ENCODE peak calls at places on chromosomes 13 and 19, in six cellular contexts. One of them, this sample, is unnamed. For H3K4me1, the result is how much of the 10 kb centered on the place peaks cover.

GRCh38 chr13:55160911-55161310 is 1979.8 kb upstream of the PRR20A start:
- DNase-seq in thoracic aorta: no peak
- DNase-seq in CD8-positive, alpha-beta T cell: no peak
- DNase-seq in GM23248: no peak
- DNase-seq in psoas muscle: no peak
- DNase-seq in CD4-positive, alpha-beta memory T cell: no peak
- DNase-seq in this sample: no peak

GRCh38 chr19:49331616-49332055 is 3.6 kb upstream of the CD37 start:
- DNase-seq in thoracic aorta: no peak
- DNase-seq in CD8-positive, alpha-beta T cell: peak
- DNase-seq in GM23248: peak
- DNase-seq in psoas muscle: no peak
- DNase-seq in CD4-positive, alpha-beta memory T cell: peak
- DNase-seq in this sample: peak

GRCh38 chr19:43675269-43675879 is 5.4 kb upstream of the PLAUR start:
- DNase-seq in thoracic aorta: no peak
- DNase-seq in CD8-positive, alpha-beta T cell: no peak
- DNase-seq in GM23248: peak
- DNase-seq in psoas muscle: no peak
- DNase-seq in CD4-positive, alpha-beta memory T cell: no peak
- DNase-seq in this sample: peak

GRCh38 chr19:28289294-28290063 is 923.5 kb downstream of the UQCRFS1 start:
- DNase-seq in thoracic aorta: no peak
- DNase-seq in CD8-positive, alpha-beta T cell: no peak
- DNase-seq in GM23248: peak
- DNase-seq in psoas muscle: no peak
- DNase-seq in CD4-positive, alpha-beta memory T cell: no peak
- DNase-seq in this sample: peak

GRCh38 chr13:42369071-42369795 is 97.3 kb downstream of the AKAP11 start:
- DNase-seq in thoracic aorta: no peak
- DNase-seq in CD8-positive, alpha-beta T cell: no peak
- DNase-seq in GM23248: no peak
- DNase-seq in psoas muscle: no peak
- DNase-seq in CD4-positive, alpha-beta memory T cell: no peak
- DNase-seq in this sample: no peak

GRCh38 chr19:14517840-14518505 is at the start of gene DNAJB1:
- DNase-seq in thoracic aorta: no peak
- DNase-seq in CD8-positive, alpha-beta T cell: no peak
- DNase-seq in GM23248: peak
- DNase-seq in psoas muscle: peak
- DNase-seq in CD4-positive, alpha-beta memory T cell: peak
- DNase-seq in this sample: peak

GRCh38 chr13:31790992-31791391 is 51.7 kb downstream of the RXFP2 start:
- DNase-seq in thoracic aorta: no peak
- DNase-seq in CD8-positive, alpha-beta T cell: no peak
- DNase-seq in GM23248: peak
- DNase-seq in psoas muscle: no peak
- DNase-seq in CD4-positive, alpha-beta memory T cell: no peak
- DNase-seq in this sample: peak

GRCh38 chr19:18198374-18198773 is 5.4 kb downstream of the MPV17L2 start:
- DNase-seq in thoracic aorta: no peak
- DNase-seq in CD8-positive, alpha-beta T cell: no peak
- DNase-seq in GM23248: no peak
- DNase-seq in psoas muscle: no peak
- DNase-seq in CD4-positive, alpha-beta memory T cell: no peak
- DNase-seq in this sample: no peak

GRCh38 chr19:41746593-41747227 is 8.6 kb upstream of the CEACAM6 start:
- DNase-seq in thoracic aorta: no peak
- DNase-seq in CD8-positive, alpha-beta T cell: peak
- DNase-seq in GM23248: peak
- DNase-seq in psoas muscle: no peak
- DNase-seq in CD4-positive, alpha-beta memory T cell: peak
- DNase-seq in this sample: peak

DNA sequence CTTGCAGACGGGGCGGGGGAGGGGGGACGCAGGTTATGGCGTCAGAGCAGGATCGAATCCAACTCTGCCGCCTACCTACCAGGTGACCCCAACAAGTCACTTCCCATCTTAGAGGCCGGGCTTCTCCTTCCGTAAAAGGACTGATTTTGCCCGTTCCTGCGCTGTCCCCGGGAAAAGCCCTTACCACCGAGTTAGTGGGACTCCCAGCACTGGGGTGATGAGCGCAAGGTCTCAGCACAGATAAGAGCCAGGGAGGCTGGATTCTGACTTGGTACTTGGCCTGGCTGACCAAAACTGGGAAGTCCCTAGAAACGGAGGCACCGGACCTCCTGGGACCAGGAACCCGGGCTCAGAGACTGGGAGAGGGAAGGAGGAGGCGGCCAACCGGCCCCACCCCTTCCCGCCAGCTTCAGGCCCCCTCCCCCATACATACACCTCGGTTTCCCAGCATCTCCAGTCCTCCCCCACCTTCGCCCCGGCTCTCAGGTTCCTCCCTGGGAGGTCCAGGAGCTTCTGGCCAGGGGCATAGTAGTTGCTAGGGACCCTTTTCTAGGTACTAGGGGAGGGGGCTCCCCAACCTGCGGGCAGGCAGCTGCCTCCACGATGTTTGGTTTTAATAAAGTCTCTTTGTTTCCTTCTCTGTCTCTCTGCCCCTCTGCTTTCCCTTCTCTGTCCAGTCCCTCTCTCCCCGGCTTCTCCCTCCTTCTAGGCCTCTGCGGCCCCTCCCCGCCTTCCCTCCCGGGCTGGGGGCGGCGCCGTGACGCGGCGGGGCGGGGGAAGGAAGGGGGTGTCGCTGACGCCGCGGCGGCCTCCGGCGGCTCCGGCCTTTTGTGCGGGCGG is at the start of gene GRAMD1A:
- DNase-seq in thoracic aorta: peak
- DNase-seq in CD8-positive, alpha-beta T cell: peak
- DNase-seq in GM23248: peak
- DNase-seq in psoas muscle: peak
- DNase-seq in CD4-positive, alpha-beta memory T cell: peak
- DNase-seq in this sample: peak
- H3K4me1 ChIP-seq in thoracic aorta: under half
- H3K4me1 ChIP-seq in CD8-positive, alpha-beta T cell: half or more
- H3K4me1 ChIP-seq in GM23248: under half
- H3K4me1 ChIP-seq in psoas muscle: under half
- H3K4me1 ChIP-seq in CD4-positive, alpha-beta memory T cell: half or more
- H3K4me1 ChIP-seq in this sample: under half

DNA sequence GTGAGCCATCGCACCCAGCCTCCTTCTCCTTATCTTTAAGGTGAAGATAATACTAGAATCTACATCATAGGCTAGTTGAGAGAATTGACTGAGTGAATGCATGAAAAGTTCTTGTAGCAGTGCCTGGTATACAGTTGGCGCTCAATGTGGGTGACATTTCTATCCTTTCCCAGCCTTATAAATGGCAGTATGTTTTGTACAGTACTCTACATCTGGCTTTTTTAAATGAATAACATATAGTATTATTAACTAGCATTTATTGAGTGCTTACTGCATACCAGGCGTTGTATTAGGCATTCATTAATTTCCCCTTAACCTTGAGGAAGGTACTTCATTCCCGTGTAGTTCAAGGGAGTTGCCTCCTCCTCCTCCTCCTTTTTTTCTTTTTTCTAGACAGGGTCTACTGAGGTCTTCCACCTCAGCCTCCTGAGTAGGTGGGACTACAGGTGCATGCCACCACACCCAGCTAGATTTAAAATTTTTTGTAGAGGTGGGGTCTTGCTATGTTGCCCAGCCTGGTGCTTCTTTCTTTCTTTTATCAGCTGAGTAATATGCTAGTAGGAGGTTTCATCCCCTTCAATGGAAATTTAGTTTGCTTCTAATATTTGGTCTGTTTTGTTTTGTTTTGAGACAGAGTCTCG is 2.8 kb downstream of the C5AR1 start:
- DNase-seq in thoracic aorta: no peak
- DNase-seq in CD8-positive, alpha-beta T cell: no peak
- DNase-seq in GM23248: no peak
- DNase-seq in psoas muscle: no peak
- DNase-seq in CD4-positive, alpha-beta memory T cell: no peak
- DNase-seq in this sample: no peak
- H3K4me1 ChIP-seq in thoracic aorta: under half
- H3K4me1 ChIP-seq in CD8-positive, alpha-beta T cell: under half
- H3K4me1 ChIP-seq in GM23248: under half
- H3K4me1 ChIP-seq in psoas muscle: under half
- H3K4me1 ChIP-seq in CD4-positive, alpha-beta memory T cell: under half
- H3K4me1 ChIP-seq in this sample: under half

DNA sequence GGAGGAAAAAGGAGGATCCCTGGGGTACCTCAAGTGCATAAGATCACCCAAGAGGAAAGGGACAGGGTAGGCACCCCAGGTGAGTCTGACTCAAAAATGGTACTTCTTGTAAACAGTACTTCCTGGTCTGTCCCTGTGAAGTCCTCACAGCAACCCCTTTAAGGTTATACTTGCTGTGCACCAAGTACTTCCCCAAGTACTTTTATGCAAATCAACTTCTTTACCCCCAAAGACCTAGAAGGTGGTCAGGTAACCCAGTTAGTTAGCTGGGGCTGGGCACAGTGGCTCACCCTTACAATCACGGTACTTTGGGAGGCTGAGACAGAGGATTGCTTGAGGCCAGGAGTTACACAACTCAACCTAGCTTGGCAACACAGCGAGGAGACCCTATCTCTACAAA is 2.5 kb downstream of the CALR start:
- DNase-seq in thoracic aorta: no peak
- DNase-seq in CD8-positive, alpha-beta T cell: no peak
- DNase-seq in GM23248: no peak
- DNase-seq in psoas muscle: no peak
- DNase-seq in CD4-positive, alpha-beta memory T cell: no peak
- DNase-seq in this sample: no peak
- H3K4me1 ChIP-seq in thoracic aorta: under half
- H3K4me1 ChIP-seq in CD8-positive, alpha-beta T cell: under half
- H3K4me1 ChIP-seq in GM23248: under half
- H3K4me1 ChIP-seq in psoas muscle: under half
- H3K4me1 ChIP-seq in CD4-positive, alpha-beta memory T cell: under half
- H3K4me1 ChIP-seq in this sample: under half

GRCh38 chr19:4191044-4191443 is 8.6 kb downstream of the ANKRD24 start:
- DNase-seq in thoracic aorta: no peak
- DNase-seq in CD8-positive, alpha-beta T cell: no peak
- DNase-seq in GM23248: no peak
- DNase-seq in psoas muscle: no peak
- DNase-seq in CD4-positive, alpha-beta memory T cell: no peak
- DNase-seq in this sample: no peak
- H3K4me1 ChIP-seq in thoracic aorta: under half
- H3K4me1 ChIP-seq in CD8-positive, alpha-beta T cell: under half
- H3K4me1 ChIP-seq in GM23248: under half
- H3K4me1 ChIP-seq in psoas muscle: under half
- H3K4me1 ChIP-seq in CD4-positive, alpha-beta memory T cell: under half
- H3K4me1 ChIP-seq in this sample: under half

DNA sequence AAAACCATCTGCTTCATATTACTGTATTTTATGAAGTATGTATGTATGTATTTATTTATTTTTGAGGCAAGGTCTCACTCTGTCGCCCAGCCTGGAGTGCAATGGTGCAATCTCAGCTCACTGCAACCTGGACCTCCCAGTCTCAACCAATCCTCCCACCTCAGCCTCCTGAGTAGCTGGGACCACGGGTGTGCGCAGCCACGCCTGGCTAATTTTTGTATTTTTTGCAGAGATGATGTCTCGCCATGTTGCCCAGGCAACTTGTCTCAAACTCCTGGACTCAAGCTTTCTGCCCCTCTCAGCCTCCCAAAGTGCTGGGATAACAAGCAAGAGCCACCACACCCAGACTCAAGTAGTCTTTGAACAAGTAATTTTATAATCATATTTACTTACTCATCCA is 5.5 kb downstream of the KATNAL1 start:
- DNase-seq in thoracic aorta: no peak
- DNase-seq in CD8-positive, alpha-beta T cell: no peak
- DNase-seq in GM23248: peak
- DNase-seq in psoas muscle: no peak
- DNase-seq in CD4-positive, alpha-beta memory T cell: no peak
- DNase-seq in this sample: no peak
- H3K4me1 ChIP-seq in thoracic aorta: under half
- H3K4me1 ChIP-seq in CD8-positive, alpha-beta T cell: under half
- H3K4me1 ChIP-seq in GM23248: half or more
- H3K4me1 ChIP-seq in psoas muscle: under half
- H3K4me1 ChIP-seq in CD4-positive, alpha-beta memory T cell: under half
- H3K4me1 ChIP-seq in this sample: under half

GRCh38 chr19:54533476-54533875 is 30.8 kb downstream of the LAIR2 start:
- DNase-seq in thoracic aorta: no peak
- DNase-seq in CD8-positive, alpha-beta T cell: no peak
- DNase-seq in GM23248: no peak
- DNase-seq in psoas muscle: no peak
- DNase-seq in CD4-positive, alpha-beta memory T cell: no peak
- DNase-seq in this sample: no peak

GRCh38 chr19:54530866-54531265 is 28.2 kb downstream of the LAIR2 start:
- DNase-seq in thoracic aorta: no peak
- DNase-seq in CD8-positive, alpha-beta T cell: no peak
- DNase-seq in GM23248: no peak
- DNase-seq in psoas muscle: no peak
- DNase-seq in CD4-positive, alpha-beta memory T cell: no peak
- DNase-seq in this sample: no peak

GRCh38 chr19:54534156-54534555 is 31.5 kb downstream of the LAIR2 start:
- DNase-seq in thoracic aorta: no peak
- DNase-seq in CD8-positive, alpha-beta T cell: no peak
- DNase-seq in GM23248: no peak
- DNase-seq in psoas muscle: no peak
- DNase-seq in CD4-positive, alpha-beta memory T cell: no peak
- DNase-seq in this sample: no peak

GRCh38 chr19:54535601-54536000 is 33.0 kb downstream of the LAIR2 start:
- DNase-seq in thoracic aorta: no peak
- DNase-seq in CD8-positive, alpha-beta T cell: no peak
- DNase-seq in GM23248: no peak
- DNase-seq in psoas muscle: no peak
- DNase-seq in CD4-positive, alpha-beta memory T cell: no peak
- DNase-seq in this sample: no peak

GRCh38 chr19:54532528-54532927 is 29.9 kb downstream of the LAIR2 start:
- DNase-seq in thoracic aorta: no peak
- DNase-seq in CD8-positive, alpha-beta T cell: no peak
- DNase-seq in GM23248: no peak
- DNase-seq in psoas muscle: no peak
- DNase-seq in CD4-positive, alpha-beta memory T cell: no peak
- DNase-seq in this sample: no peak
- H3K4me1 ChIP-seq in thoracic aorta: under half
- H3K4me1 ChIP-seq in CD8-positive, alpha-beta T cell: under half
- H3K4me1 ChIP-seq in GM23248: under half
- H3K4me1 ChIP-seq in psoas muscle: under half
- H3K4me1 ChIP-seq in CD4-positive, alpha-beta memory T cell: under half
- H3K4me1 ChIP-seq in this sample: under half

DNA sequence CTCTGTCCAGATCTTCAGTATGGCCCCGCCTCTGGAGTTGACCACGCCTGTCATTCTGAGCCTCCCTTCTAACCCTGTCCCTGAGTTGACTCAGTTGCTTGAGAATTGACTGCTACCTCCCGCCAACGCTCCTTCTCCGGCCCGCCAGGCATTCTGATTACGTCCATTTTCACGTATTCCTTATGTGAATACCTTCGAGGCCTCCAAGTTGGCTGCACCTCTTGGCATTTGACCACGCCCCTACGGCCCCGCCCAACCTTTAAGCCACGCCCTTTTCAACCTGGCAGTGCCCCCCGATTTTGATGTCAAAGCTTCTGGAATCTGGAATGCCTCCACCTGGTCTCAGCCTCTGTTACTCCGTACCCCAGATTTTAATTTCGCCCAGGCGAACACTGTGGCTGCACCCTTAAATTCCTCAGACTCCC is 1.7 kb upstream of the EML2 start:
- DNase-seq in thoracic aorta: no peak
- DNase-seq in CD8-positive, alpha-beta T cell: no peak
- DNase-seq in GM23248: no peak
- DNase-seq in psoas muscle: no peak
- DNase-seq in CD4-positive, alpha-beta memory T cell: no peak
- DNase-seq in this sample: no peak
- H3K4me1 ChIP-seq in thoracic aorta: under half
- H3K4me1 ChIP-seq in CD8-positive, alpha-beta T cell: under half
- H3K4me1 ChIP-seq in GM23248: under half
- H3K4me1 ChIP-seq in psoas muscle: under half
- H3K4me1 ChIP-seq in CD4-positive, alpha-beta memory T cell: half or more
- H3K4me1 ChIP-seq in this sample: under half